ENCODE peak calls at places on chromosomes 13 and 19, in four cellular contexts. H is head of caudate nucleus, B is frontal cortex, P is suprapubic skin. M is an unnamed sample.

GRCh38 chr19:2845107-2845506 is 3.8 kb downstream of the ZNF555 start:
- DNase-seq in H (no peak), B (no peak), P (no peak), M (no peak)

GRCh38 chr19:28170066-28170465 is 1042.9 kb downstream of the UQCRFS1 start:
- DNase-seq in H (no peak), B (no peak), P (no peak), M (no peak)

GRCh38 chr19:47507031-47507430 is 7.8 kb downstream of the NAPA start:
- DNase-seq in H (peak), B (no peak), P (no peak), M (no peak)

GRCh38 chr19:19525611-19526380 is 2.9 kb upstream of the YJEFN3 start:
- DNase-seq in H (no peak), B (no peak), P (no peak), M (no peak)

GRCh38 chr13:26186995-26187394 is 35.1 kb downstream of the RNF6 start:
- DNase-seq in H (no peak), B (no peak), P (no peak), M (no peak)

GRCh38 chr13:111898956-111899713 is 167.8 kb upstream of the SOX1 start:
- DNase-seq in H (peak), B (no peak), P (peak), M (no peak)

GRCh38 chr19:14383898-14384669 is 2.8 kb downstream of the ADGRE5 start:
- DNase-seq in H (peak), B (peak), P (no peak), M (no peak)

GRCh38 chr19:885536-886224 is 7.3 kb downstream of the MED16 start:
- DNase-seq in H (no peak), B (no peak), P (no peak), M (no peak)

GRCh38 chr13:59424661-59425060 is 739.1 kb downstream of the DIAPH3 start:
- DNase-seq in H (no peak), B (no peak), P (no peak), M (no peak)

GRCh38 chr19:33819875-33820781 is 23.5 kb downstream of the KCTD15 start:
- DNase-seq in H (peak), B (no peak), P (peak), M (peak)

GRCh38 chr19:17380426-17381138 is 3.4 kb upstream of the PLVAP start:
- DNase-seq in H (no peak), B (no peak), P (no peak), M (no peak)

GRCh38 chr19:50172726-50173125 is 9.6 kb upstream of the IZUMO2 start:
- DNase-seq in H (no peak), B (no peak), P (no peak), M (no peak)

GRCh38 chr13:99501135-99501951 is at the start of gene TM9SF2:
- DNase-seq in H (peak), B (peak), P (peak), M (peak)

GRCh38 chr19:48292798-48293197 is 22.9 kb downstream of the ZNF114 start:
- DNase-seq in H (peak), B (no peak), P (no peak), M (no peak)

GRCh38 chr19:39498262-39499081 is at the start of gene DLL3:
- DNase-seq in H (no peak), B (no peak), P (no peak), M (peak)

GRCh38 chr13:52615817-52616216 is 26.4 kb upstream of the HNRNPA1L2 start:
- DNase-seq in H (no peak), B (no peak), P (no peak), M (no peak)

GRCh38 chr19:48623556-48624066 is 4.3 kb downstream of the SPHK2 start:
- DNase-seq in H (no peak), B (no peak), P (no peak), M (no peak)

GRCh38 chr19:56350416-56351045 is 35.9 kb upstream of the ZSCAN5A start:
- DNase-seq in H (peak), B (no peak), P (no peak), M (peak)

M was measured in SK-MEL-5.